ENCODE peak calls at places on chromosome 10, in five cellular contexts. J is GM12878; U is CD8-positive, alpha-beta T cell; Y is PC-3; C is testis. P is an unnamed sample.

GRCh38 chr10:132961864-132962622 is 19.7 kb upstream of the CFAP46 start:
- DNase-seq in J (no peak), U (peak), Y (peak), C (peak), P (peak)

GRCh38 chr10:131616040-131616439 is 284.8 kb upstream of the PPP2R2D start:
- DNase-seq in J (no peak), U (no peak), Y (no peak), C (no peak), P (no peak)

GRCh38 chr10:67612577-67613537 is 83.1 kb downstream of the CTNNA3 start:
- DNase-seq in J (peak), U (peak), Y (peak), C (no peak), P (no peak)

GRCh38 chr10:6889718-6890117 is 309.6 kb upstream of the PRKCQ start:
- DNase-seq in J (no peak), U (no peak), Y (no peak), C (no peak), P (no peak)

GRCh38 chr10:74103560-74104248 is 46.9 kb downstream of the AP3M1 start:
- DNase-seq in J (no peak), U (no peak), Y (peak), C (no peak), P (no peak)

GRCh38 chr10:125770844-125771243 is 4.8 kb downstream of the MMP21 start:
- DNase-seq in J (no peak), U (no peak), Y (no peak), C (no peak), P (no peak)

GRCh38 chr10:100879741-100880360 is 32.9 kb upstream of the SLF2 start:
- DNase-seq in J (no peak), U (no peak), Y (no peak), C (peak), P (peak)

GRCh38 chr10:124592736-124593430 is 131.3 kb downstream of the LHPP start:
- DNase-seq in J (no peak), U (no peak), Y (no peak), C (no peak), P (no peak)

GRCh38 chr10:133021116-133021962 is 66.4 kb upstream of the ADGRA1 start:
- DNase-seq in J (no peak), U (no peak), Y (no peak), C (no peak), P (no peak)

GRCh38 chr10:119667562-119668328 is 16.6 kb downstream of the BAG3 start:
- DNase-seq in J (no peak), U (no peak), Y (peak), C (peak), P (peak)

GRCh38 chr10:49282879-49283321 is 16.1 kb upstream of the C10orf71 start:
- DNase-seq in J (no peak), U (no peak), Y (no peak), C (no peak), P (no peak)

GRCh38 chr10:131231965-131232541 is 79.5 kb downstream of the TCERG1L start:
- DNase-seq in J (no peak), U (no peak), Y (no peak), C (no peak), P (no peak)

GRCh38 chr10:3119796-3120459 is 52.6 kb downstream of the PFKP start:
- DNase-seq in J (no peak), U (no peak), Y (peak), C (no peak), P (peak)

GRCh38 chr10:482848-483247 is 206.6 kb downstream of the DIP2C start:
- DNase-seq in J (no peak), U (no peak), Y (no peak), C (no peak), P (no peak)

GRCh38 chr10:91540714-91541113 is 92.2 kb downstream of the PPP1R3C start:
- DNase-seq in J (no peak), U (no peak), Y (peak), C (no peak), P (no peak)

GRCh38 chr10:122341141-122341810 is 33.2 kb upstream of the PLEKHA1 start:
- DNase-seq in J (no peak), U (no peak), Y (no peak), C (no peak), P (no peak)

GRCh38 chr10:110457851-110458582 is 39.7 kb upstream of the DUSP5 start:
- DNase-seq in J (no peak), U (no peak), Y (no peak), C (no peak), P (no peak)

GRCh38 chr10:73205121-73205520 is 37.2 kb downstream of the FAM149B1 start:
- DNase-seq in J (no peak), U (no peak), Y (no peak), C (no peak), P (no peak)

GRCh38 chr10:32207544-32207943 is 139.4 kb downstream of the EPC1 start:
- DNase-seq in J (no peak), U (peak), Y (peak), C (peak), P (peak)

GRCh38 chr10:99906470-99906869 is 103.3 kb downstream of the DNMBP start:
- DNase-seq in J (no peak), U (no peak), Y (no peak), C (no peak), P (no peak)

GRCh38 chr10:123636598-123637325 is 29.4 kb upstream of the GPR26 start:
- DNase-seq in J (no peak), U (no peak), Y (no peak), C (no peak), P (no peak)

GRCh38 chr10:44978570-44979280 is at the start of gene DEPP1:
- DNase-seq in J (no peak), U (no peak), Y (peak), C (peak), P (peak)

GRCh38 chr10:36597921-36598320 is 527.5 kb upstream of the ANKRD30A start:
- DNase-seq in J (no peak), U (no peak), Y (peak), C (no peak), P (no peak)

GRCh38 chr10:112955736-112956421 is 5.8 kb downstream of the TCF7L2 start:
- DNase-seq in J (no peak), U (no peak), Y (peak), C (no peak), P (no peak)

GRCh38 chr10:133453516-133454203 is at the start of gene SCART1:
- DNase-seq in J (no peak), U (no peak), Y (no peak), C (no peak), P (no peak)

GRCh38 chr10:73732426-73732825 is 11.7 kb upstream of the SEC24C start:
- DNase-seq in J (no peak), U (no peak), Y (no peak), C (no peak), P (no peak)

GRCh38 chr10:24384954-24385353 is 176.0 kb downstream of the KIAA1217 start:
- DNase-seq in J (no peak), U (no peak), Y (no peak), C (no peak), P (no peak)

GRCh38 chr10:77744249-77744648 is 106.6 kb upstream of the KCNMA1 start:
- DNase-seq in J (no peak), U (no peak), Y (peak), C (no peak), P (no peak)

GRCh38 chr10:43120116-43120947 is 17.9 kb upstream of the CSGALNACT2 start:
- DNase-seq in J (no peak), U (no peak), Y (no peak), C (no peak), P (no peak)

GRCh38 chr10:49325131-49325915 is 26.4 kb downstream of the C10orf71 start:
- DNase-seq in J (no peak), U (no peak), Y (no peak), C (no peak), P (no peak)

GRCh38 chr10:71270301-71270777 is 48.7 kb upstream of the SLC29A3 start:
- DNase-seq in J (no peak), U (no peak), Y (peak), C (peak), P (peak)

GRCh38 chr10:21329995-21330627 is 195.4 kb downstream of the SKIDA1 start:
- DNase-seq in J (no peak), U (no peak), Y (peak), C (no peak), P (no peak)

GRCh38 chr10:77386833-77387232 is 250.8 kb downstream of the KCNMA1 start:
- DNase-seq in J (no peak), U (no peak), Y (peak), C (no peak), P (no peak)

GRCh38 chr10:113305871-113306270 is 247.0 kb upstream of the HABP2 start:
- DNase-seq in J (no peak), U (no peak), Y (no peak), C (no peak), P (no peak)

GRCh38 chr10:80542053-80542452 is 4.4 kb downstream of the SH2D4B start:
- DNase-seq in J (no peak), U (no peak), Y (no peak), C (no peak), P (no peak)

GRCh38 chr10:78991187-78991586 is 77.6 kb upstream of the ZMIZ1 start:
- DNase-seq in J (no peak), U (no peak), Y (peak), C (no peak), P (no peak)

GRCh38 chr10:58359541-58359940 is 24.7 kb downstream of the UBE2D1 start:
- DNase-seq in J (no peak), U (no peak), Y (no peak), C (no peak), P (no peak)

GRCh38 chr10:58356756-58357155 is 21.9 kb downstream of the UBE2D1 start:
- DNase-seq in J (no peak), U (no peak), Y (no peak), C (no peak), P (no peak)

GRCh38 chr10:58360412-58361004 is 24.7 kb upstream of the TFAM start:
- DNase-seq in J (no peak), U (no peak), Y (peak), C (no peak), P (no peak)

GRCh38 chr10:58358314-58358933 is 23.6 kb downstream of the UBE2D1 start:
- DNase-seq in J (no peak), U (no peak), Y (no peak), C (no peak), P (no peak)

GRCh38 chr10:58358947-58359346 is 24.1 kb downstream of the UBE2D1 start:
- DNase-seq in J (no peak), U (no peak), Y (no peak), C (no peak), P (no peak)
- TF ChIP-seq CTCF in J (no peak), U (no peak), Y (no peak), C (no peak), P (no peak)

GRCh38 chr10:97463363-97464132 is 17.6 kb downstream of the ZDHHC16 start:
- DNase-seq in J (peak), U (no peak), Y (peak), C (peak), P (peak)
- H3K27ac ChIP-seq in J (no peak), U (no peak), Y (no peak), C (no peak), P (peak)

DNA sequence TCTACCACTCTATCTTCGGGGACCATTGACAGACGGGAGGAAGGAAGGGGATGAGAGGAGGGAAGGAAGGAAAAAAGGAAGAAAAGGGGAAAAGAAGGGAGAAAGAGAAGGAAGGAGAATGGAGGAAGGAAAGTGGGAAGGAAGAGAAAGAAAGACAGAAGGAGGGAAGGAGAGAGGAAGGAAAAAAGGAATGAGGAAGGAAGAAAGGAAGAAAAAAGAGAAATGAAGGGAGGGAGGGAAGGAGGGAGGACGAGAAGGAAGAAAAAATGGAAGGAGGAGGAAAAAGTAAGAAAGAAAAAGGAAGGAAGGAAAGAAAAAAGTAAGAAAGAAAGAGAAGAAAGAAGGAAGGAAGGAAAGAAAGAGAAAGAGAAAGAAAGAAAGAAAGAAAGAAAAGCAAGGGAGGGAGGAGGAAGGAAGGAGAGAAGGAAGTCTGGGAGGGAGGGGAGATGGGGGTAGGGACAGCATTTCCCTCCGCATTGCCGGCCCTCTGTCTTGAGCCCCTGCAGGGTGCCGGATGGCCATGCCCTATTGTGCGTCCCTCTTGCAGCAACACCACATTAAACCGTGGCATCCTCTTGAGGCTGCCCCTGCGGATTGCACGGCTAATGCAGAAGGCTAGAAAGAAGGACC is 128.8 kb downstream of the ADARB2 start:
- DNase-seq in J (no peak), U (no peak), Y (no peak), C (no peak), P (no peak)
- H3K4me3 ChIP-seq in J (no peak), U (no peak), Y (no peak), C (no peak), P (no peak)

DNA sequence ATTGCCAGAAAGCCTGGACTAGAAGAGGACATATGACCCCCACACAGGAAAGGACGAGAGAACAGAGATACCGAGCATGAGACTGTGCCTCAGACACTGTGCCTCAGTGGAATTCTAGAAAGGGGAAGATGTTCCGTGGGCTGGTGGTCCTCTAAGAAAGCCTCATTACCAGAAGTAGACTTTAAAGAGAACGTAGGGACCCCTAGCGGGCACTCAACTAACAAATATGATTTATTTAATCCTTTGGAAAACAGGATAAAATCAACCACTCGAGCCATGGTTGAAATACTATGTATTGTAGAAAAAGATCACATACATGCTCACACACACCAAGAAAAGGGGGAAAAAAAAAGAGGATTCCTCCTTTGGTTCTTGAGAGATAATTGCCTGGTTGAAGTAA is 701.2 kb upstream of the SORCS1 start:
- DNase-seq in J (no peak), U (no peak), Y (no peak), C (no peak), P (no peak)
- TF ChIP-seq CTCF in J (no peak), U (no peak), Y (no peak), C (no peak), P (no peak)

GRCh38 chr10:104101902-104102301 is 16.2 kb upstream of the COL17A1 start:
- DNase-seq in J (no peak), U (no peak), Y (no peak), C (no peak), P (no peak)

GRCh38 chr10:104103956-104104355 is 18.0 kb upstream of the SFR1 start:
- DNase-seq in J (no peak), U (no peak), Y (no peak), C (no peak), P (no peak)

GRCh38 chr10:104104418-104104817 is 17.6 kb upstream of the SFR1 start:
- DNase-seq in J (no peak), U (no peak), Y (no peak), C (no peak), P (no peak)

GRCh38 chr10:104100795-104101194 is 15.1 kb upstream of the COL17A1 start:
- DNase-seq in J (no peak), U (no peak), Y (no peak), C (no peak), P (no peak)

GRCh38 chr10:104104926-104105325 is 17.0 kb upstream of the SFR1 start:
- DNase-seq in J (no peak), U (no peak), Y (peak), C (no peak), P (no peak)
- H3K27ac ChIP-seq in J (no peak), U (no peak), Y (peak), C (no peak), P (no peak)

DNA sequence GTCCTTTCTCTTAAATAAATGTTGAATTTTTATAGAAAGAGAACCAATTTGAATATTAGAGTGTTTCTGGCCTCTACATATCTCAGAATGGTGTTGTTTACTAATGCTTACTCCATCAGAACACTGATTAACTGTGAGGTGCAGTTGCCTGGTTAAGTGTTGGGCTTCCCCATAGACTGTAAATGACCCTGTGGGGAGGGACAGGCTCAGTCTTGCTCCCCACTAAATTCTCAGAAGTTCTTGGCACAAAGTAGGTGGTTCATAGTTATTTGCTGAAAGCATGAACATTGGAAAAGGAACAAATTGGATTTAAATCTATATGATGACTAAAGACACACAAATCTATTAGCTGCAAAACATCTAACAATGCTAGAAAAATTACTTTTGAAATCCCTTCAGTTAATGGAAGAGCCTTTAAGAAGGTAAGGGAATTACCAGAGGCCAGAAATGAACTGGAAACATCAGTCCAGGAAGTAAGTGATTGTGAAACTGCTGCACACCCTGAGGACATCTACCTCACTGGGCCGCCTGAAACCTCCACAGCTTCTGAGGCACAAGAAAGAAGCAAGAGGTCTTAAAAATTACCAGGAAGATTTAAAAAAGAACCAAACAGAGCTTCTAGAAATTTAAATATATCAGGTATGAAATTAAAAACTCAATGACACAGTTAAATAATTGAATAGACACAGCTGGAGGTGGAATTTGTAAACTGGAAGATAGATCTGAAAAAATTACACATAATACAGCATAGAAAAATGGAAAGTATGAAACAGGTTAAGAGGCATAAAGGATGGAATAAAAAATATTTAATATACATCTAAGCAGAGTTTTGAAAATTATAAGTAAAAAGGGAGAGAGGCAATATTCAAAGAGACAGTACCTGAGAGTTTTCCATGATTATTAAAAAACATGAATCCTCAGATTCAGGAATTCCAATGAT is 17.8 kb upstream of the COMTD1 start:
- DNase-seq in J (no peak), U (no peak), Y (no peak), C (no peak), P (no peak)
- H3K4me3 ChIP-seq in J (no peak), U (no peak), Y (no peak), C (no peak), P (no peak)

GRCh38 chr10:26475448-26475847 is 37.3 kb downstream of the APBB1IP start:
- DNase-seq in J (no peak), U (no peak), Y (no peak), C (no peak), P (no peak)

GRCh38 chr10:26468291-26468690 is 30.1 kb downstream of the APBB1IP start:
- DNase-seq in J (no peak), U (no peak), Y (peak), C (no peak), P (no peak)

GRCh38 chr10:26474062-26474461 is 35.9 kb downstream of the APBB1IP start:
- DNase-seq in J (no peak), U (no peak), Y (no peak), C (no peak), P (no peak)

GRCh38 chr10:26468691-26469090 is 30.6 kb downstream of the APBB1IP start:
- DNase-seq in J (no peak), U (peak), Y (no peak), C (no peak), P (no peak)

DNA sequence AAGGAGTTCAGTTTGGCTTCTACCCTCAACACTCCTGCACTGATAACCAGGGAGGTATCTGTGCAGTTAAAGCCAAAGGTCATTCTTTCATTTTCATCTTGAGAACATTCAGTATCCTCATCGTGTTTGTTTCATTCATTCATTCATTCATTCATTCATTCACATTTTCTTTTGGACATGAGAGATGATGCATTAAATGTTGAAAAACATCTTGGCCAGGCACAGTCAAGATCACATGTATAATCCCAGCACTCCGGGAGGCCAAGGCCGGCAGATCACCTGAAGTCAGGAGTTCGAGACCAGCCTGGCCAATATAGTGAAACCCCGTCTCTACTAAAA is 34.3 kb downstream of the APBB1IP start:
- DNase-seq in J (no peak), U (no peak), Y (no peak), C (no peak), P (no peak)
- TF ChIP-seq CTCF in J (no peak), U (no peak), Y (no peak), C (no peak), P (no peak)

GRCh38 chr10:14573666-14574261 is 200.9 kb downstream of the FAM107B start:
- DNase-seq in J (no peak), U (no peak), Y (peak), C (no peak), P (no peak)
- H3K27ac ChIP-seq in J (no peak), U (no peak), Y (peak), C (no peak), P (no peak)

DNA sequence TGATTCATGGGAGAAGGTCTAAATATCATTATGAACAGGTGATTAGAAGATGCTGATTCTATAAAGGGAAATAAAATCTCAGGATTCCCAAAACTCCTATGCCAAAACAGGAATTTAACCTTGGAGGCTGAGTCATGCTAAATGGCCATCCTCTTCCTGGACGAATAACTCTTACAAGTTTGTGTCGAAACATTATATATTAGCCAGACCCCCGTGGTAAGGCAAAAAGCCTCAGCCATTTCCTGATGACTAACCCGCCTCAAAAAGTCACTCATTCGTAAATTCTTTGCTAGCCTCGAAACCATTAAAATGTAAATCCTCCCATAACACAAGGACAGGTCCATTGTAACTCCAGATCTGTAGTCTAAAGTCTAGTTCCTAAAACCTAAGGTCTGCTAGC is 32.0 kb downstream of the CUL2 start:
- DNase-seq in J (peak), U (no peak), Y (peak), C (no peak), P (no peak)
- H3K4me3 ChIP-seq in J (no peak), U (no peak), Y (peak), C (no peak), P (no peak)